ENCODE peak calls at places on chromosomes 2 and 18, in nine cellular contexts. Q is NCI-H510A treated with DMSO at 0.1 percent for 48 hours; Z is cardiac fibroblast; G is GM04504; N is stimulated activated CD4-positive, alpha-beta T cell treated with anti-CD3 and anti-CD28 coated beads, TNF-alpha, amount 100 ng/mL, for 4 hours; L is left ventricle myocardium inferior; V is stimulated activated effector memory CD8-positive, alpha-beta T cell treated with anti-CD3 and anti-CD28 coated beads, Interleukin-12 subunit alpha, Interleukin-12 subunit beta, amount 100 ng/mL, for 72 hours; K is stimulated activated CD8-positive, alpha-beta memory T cell treated with anti-CD3 and anti-CD28 coated beads, Interleukin-4, amount 100 ng/mL, for 4 hours; E is transverse colon. W is an unnamed sample.

GRCh38 chr2:172299741-172300140 is 127.6 kb upstream of the ITGA6 start:
- DNase-seq in Z (peak), N (no peak), K (no peak), L (no peak), E (peak), G (peak), V (no peak), Q (peak), W (no peak)

GRCh38 chr2:215833531-215834162 is 179.7 kb downstream of the MREG start:
- DNase-seq in N (no peak), E (no peak), V (no peak), Z (peak), G (no peak), Q (peak), K (no peak), L (no peak), W (peak)

GRCh38 chr2:108215794-108216211 is 24.0 kb upstream of the SULT1C3 start:
- DNase-seq in Z (peak), V (no peak), E (peak), G (peak), L (no peak), N (no peak), K (no peak), Q (peak), W (peak)

GRCh38 chr2:112542974-112543760 is 902 bp downstream of the POLR1B start:
- DNase-seq in V (no peak), G (no peak), K (no peak), Z (peak), L (no peak), N (no peak), Q (no peak), E (no peak), W (peak)

GRCh38 chr2:127577503-127577902 is 42.0 kb downstream of the MYO7B start:
- DNase-seq in Z (no peak), Q (no peak), G (no peak), N (no peak), V (no peak), L (no peak), E (no peak), K (no peak), W (no peak)

GRCh38 chr2:110837421-110838409 is 105.3 kb downstream of the ACOXL start:
- DNase-seq in V (no peak), Q (no peak), L (no peak), K (no peak), Z (no peak), G (no peak), E (no peak), N (no peak), W (no peak)

GRCh38 chr2:189669913-189670312 is 4.6 kb upstream of the ANKAR start:
- DNase-seq in K (no peak), E (no peak), N (no peak), L (no peak), Q (no peak), G (no peak), V (no peak), Z (no peak), W (peak)

GRCh38 chr2:64910972-64911433 is 78.2 kb upstream of the SLC1A4 start:
- DNase-seq in K (no peak), Z (no peak), L (no peak), G (no peak), E (no peak), V (no peak), N (no peak), Q (no peak), W (no peak)

GRCh38 chr2:125643585-125643984 is 1012.4 kb upstream of the GYPC start:
- DNase-seq in Q (no peak), G (no peak), Z (no peak), V (no peak), L (no peak), K (no peak), E (peak), N (no peak), W (no peak)

GRCh38 chr2:100041946-100042345 is 100.4 kb downstream of the AFF3 start:
- DNase-seq in Q (no peak), G (no peak), L (no peak), V (no peak), N (no peak), E (no peak), Z (no peak), K (no peak), W (no peak)

GRCh38 chr18:31399336-31400032 is 22.9 kb downstream of the DSG4 start:
- DNase-seq in Q (no peak), N (no peak), Z (no peak), K (no peak), V (no peak), E (peak), G (no peak), L (no peak), W (peak)

GRCh38 chr2:219460424-219460926 is 25.8 kb downstream of the SPEG start:
- DNase-seq in Q (peak), L (peak), N (no peak), E (peak), G (no peak), K (no peak), V (no peak), Z (peak), W (no peak)

GRCh38 chr2:241836257-241836656 is 22.4 kb downstream of the PDCD1 start:
- DNase-seq in L (no peak), E (no peak), G (no peak), V (no peak), N (no peak), Q (no peak), Z (no peak), K (no peak), W (no peak)

GRCh38 chr2:197097578-197098366 is 171.3 kb upstream of the PGAP1 start:
- DNase-seq in Z (peak), E (peak), K (no peak), Q (no peak), G (no peak), N (no peak), L (peak), V (no peak), W (no peak)

GRCh38 chr18:79567481-79568147 is 112.0 kb upstream of the CTDP1 start:
- DNase-seq in V (no peak), L (peak), G (peak), K (no peak), Q (no peak), E (no peak), N (no peak), Z (peak), W (no peak)

GRCh38 chr2:20609349-20609994 is 41.4 kb downstream of the HS1BP3 start:
- DNase-seq in Q (no peak), L (peak), N (no peak), E (peak), Z (peak), K (no peak), V (no peak), G (no peak), W (peak)

GRCh38 chr2:63846487-63846886 is 4.8 kb downstream of the UGP2 start:
- DNase-seq in L (no peak), Z (peak), Q (no peak), N (no peak), E (no peak), G (no peak), K (no peak), V (no peak), W (no peak)

GRCh38 chr2:84874381-84875212 is 6.3 kb downstream of the TRABD2A start:
- DNase-seq in Q (no peak), G (no peak), V (no peak), K (no peak), E (no peak), N (no peak), L (no peak), Z (peak), W (no peak)

GRCh38 chr2:239279508-239280295 is 121.1 kb downstream of the HDAC4 start:
- DNase-seq in G (no peak), Z (peak), K (no peak), V (no peak), N (no peak), L (no peak), E (peak), Q (no peak), W (no peak)

GRCh38 chr2:37698931-37699481 is 27.6 kb upstream of the CDC42EP3 start:
- DNase-seq in K (no peak), E (no peak), N (no peak), G (no peak), V (no peak), Q (no peak), Z (no peak), L (no peak), W (no peak)

GRCh38 chr2:58203018-58203417 is 38.1 kb downstream of the FANCL start:
- DNase-seq in G (no peak), N (no peak), V (no peak), E (no peak), Z (no peak), L (no peak), Q (no peak), K (no peak), W (no peak)